ENCODE peak calls at places on chromosomes 5 and 9, in four cellular contexts. One of them, this sample, is unnamed.

GRCh38 chr5:20286512-20286911 is 298.5 kb upstream of the CDH18 start:
- DNase-seq in cardiac fibroblast: peak; percentile 82
- DNase-seq in activated T-cell treated with anti-CD3 and anti-CD28 coated beads, Interleukin-2, amount 50 U/mL, for 48 hours: no peak
- DNase-seq in stimulated activated CD8-positive, alpha-beta memory T cell treated with anti-CD3 and anti-CD28 coated beads, Interleukin-12 subunit alpha, Interleukin-12 subunit beta, amount 100 ng/mL, for 4 hours: no peak
- DNase-seq in this sample: peak; percentile 62

GRCh38 chr9:91681461-91682305 is 258.1 kb upstream of the NFIL3 start:
- DNase-seq in stimulated activated CD8-positive, alpha-beta memory T cell treated with anti-CD3 and anti-CD28 coated beads, Interleukin-12 subunit alpha, Interleukin-12 subunit beta, amount 100 ng/mL, for 4 hours: peak; percentile 18
- DNase-seq in cardiac fibroblast: peak; percentile 70
- DNase-seq in activated T-cell treated with anti-CD3 and anti-CD28 coated beads, Interleukin-2, amount 50 U/mL, for 48 hours: peak; percentile 79
- DNase-seq in this sample: peak; percentile 58

GRCh38 chr9:79895232-79895631 is 323.5 kb downstream of the TLE4 start:
- DNase-seq in cardiac fibroblast: no peak
- DNase-seq in activated T-cell treated with anti-CD3 and anti-CD28 coated beads, Interleukin-2, amount 50 U/mL, for 48 hours: no peak
- DNase-seq in stimulated activated CD8-positive, alpha-beta memory T cell treated with anti-CD3 and anti-CD28 coated beads, Interleukin-12 subunit alpha, Interleukin-12 subunit beta, amount 100 ng/mL, for 4 hours: no peak
- DNase-seq in this sample: no peak

GRCh38 chr9:137025120-137025966 is 2.7 kb downstream of the ABCA2 start:
- DNase-seq in activated T-cell treated with anti-CD3 and anti-CD28 coated beads, Interleukin-2, amount 50 U/mL, for 48 hours: no peak
- DNase-seq in cardiac fibroblast: no peak
- DNase-seq in stimulated activated CD8-positive, alpha-beta memory T cell treated with anti-CD3 and anti-CD28 coated beads, Interleukin-12 subunit alpha, Interleukin-12 subunit beta, amount 100 ng/mL, for 4 hours: no peak
- DNase-seq in this sample: no peak

GRCh38 chr9:116000748-116001329 is 152.8 kb upstream of the PAPPA start:
- DNase-seq in stimulated activated CD8-positive, alpha-beta memory T cell treated with anti-CD3 and anti-CD28 coated beads, Interleukin-12 subunit alpha, Interleukin-12 subunit beta, amount 100 ng/mL, for 4 hours: no peak
- DNase-seq in cardiac fibroblast: peak; percentile 50
- DNase-seq in activated T-cell treated with anti-CD3 and anti-CD28 coated beads, Interleukin-2, amount 50 U/mL, for 48 hours: no peak
- DNase-seq in this sample: no peak

GRCh38 chr5:172078027-172078426 is 71.6 kb upstream of the FBXW11 start:
- DNase-seq in stimulated activated CD8-positive, alpha-beta memory T cell treated with anti-CD3 and anti-CD28 coated beads, Interleukin-12 subunit alpha, Interleukin-12 subunit beta, amount 100 ng/mL, for 4 hours: no peak
- DNase-seq in activated T-cell treated with anti-CD3 and anti-CD28 coated beads, Interleukin-2, amount 50 U/mL, for 48 hours: no peak
- DNase-seq in cardiac fibroblast: no peak
- DNase-seq in this sample: no peak

GRCh38 chr9:35431467-35431866 is 58.4 kb upstream of the RUSC2 start:
- DNase-seq in activated T-cell treated with anti-CD3 and anti-CD28 coated beads, Interleukin-2, amount 50 U/mL, for 48 hours: no peak
- DNase-seq in cardiac fibroblast: no peak
- DNase-seq in stimulated activated CD8-positive, alpha-beta memory T cell treated with anti-CD3 and anti-CD28 coated beads, Interleukin-12 subunit alpha, Interleukin-12 subunit beta, amount 100 ng/mL, for 4 hours: no peak
- DNase-seq in this sample: no peak

GRCh38 chr5:155381654-155382053 is 368.1 kb downstream of the KIF4B start:
- DNase-seq in cardiac fibroblast: no peak
- DNase-seq in stimulated activated CD8-positive, alpha-beta memory T cell treated with anti-CD3 and anti-CD28 coated beads, Interleukin-12 subunit alpha, Interleukin-12 subunit beta, amount 100 ng/mL, for 4 hours: no peak
- DNase-seq in activated T-cell treated with anti-CD3 and anti-CD28 coated beads, Interleukin-2, amount 50 U/mL, for 48 hours: no peak
- DNase-seq in this sample: no peak

GRCh38 chr5:125410501-125411162 is 664.2 kb upstream of the ZNF608 start:
- DNase-seq in stimulated activated CD8-positive, alpha-beta memory T cell treated with anti-CD3 and anti-CD28 coated beads, Interleukin-12 subunit alpha, Interleukin-12 subunit beta, amount 100 ng/mL, for 4 hours: no peak
- DNase-seq in cardiac fibroblast: peak; percentile 89
- DNase-seq in activated T-cell treated with anti-CD3 and anti-CD28 coated beads, Interleukin-2, amount 50 U/mL, for 48 hours: no peak
- DNase-seq in this sample: no peak

GRCh38 chr5:166845044-166845443 is 1446.4 kb upstream of the WWC1 start:
- DNase-seq in stimulated activated CD8-positive, alpha-beta memory T cell treated with anti-CD3 and anti-CD28 coated beads, Interleukin-12 subunit alpha, Interleukin-12 subunit beta, amount 100 ng/mL, for 4 hours: no peak
- DNase-seq in activated T-cell treated with anti-CD3 and anti-CD28 coated beads, Interleukin-2, amount 50 U/mL, for 48 hours: no peak
- DNase-seq in cardiac fibroblast: peak; percentile 10
- DNase-seq in this sample: no peak

GRCh38 chr9:90365646-90366045 is 277.0 kb downstream of the DIRAS2 start:
- DNase-seq in activated T-cell treated with anti-CD3 and anti-CD28 coated beads, Interleukin-2, amount 50 U/mL, for 48 hours: no peak
- DNase-seq in stimulated activated CD8-positive, alpha-beta memory T cell treated with anti-CD3 and anti-CD28 coated beads, Interleukin-12 subunit alpha, Interleukin-12 subunit beta, amount 100 ng/mL, for 4 hours: no peak
- DNase-seq in cardiac fibroblast: no peak
- DNase-seq in this sample: no peak

GRCh38 chr5:62621280-62621679 is 42.7 kb downstream of the LRRC70 start:
- DNase-seq in cardiac fibroblast: no peak
- DNase-seq in stimulated activated CD8-positive, alpha-beta memory T cell treated with anti-CD3 and anti-CD28 coated beads, Interleukin-12 subunit alpha, Interleukin-12 subunit beta, amount 100 ng/mL, for 4 hours: no peak
- DNase-seq in activated T-cell treated with anti-CD3 and anti-CD28 coated beads, Interleukin-2, amount 50 U/mL, for 48 hours: no peak
- DNase-seq in this sample: no peak

GRCh38 chr5:134568761-134569725 is 43.6 kb downstream of the JADE2 start:
- DNase-seq in stimulated activated CD8-positive, alpha-beta memory T cell treated with anti-CD3 and anti-CD28 coated beads, Interleukin-12 subunit alpha, Interleukin-12 subunit beta, amount 100 ng/mL, for 4 hours: no peak
- DNase-seq in activated T-cell treated with anti-CD3 and anti-CD28 coated beads, Interleukin-2, amount 50 U/mL, for 48 hours: no peak
- DNase-seq in cardiac fibroblast: peak; percentile 77
- DNase-seq in this sample: no peak

GRCh38 chr5:102670224-102670836 is 84.8 kb upstream of the PAM start:
- DNase-seq in activated T-cell treated with anti-CD3 and anti-CD28 coated beads, Interleukin-2, amount 50 U/mL, for 48 hours: peak; percentile 18
- DNase-seq in stimulated activated CD8-positive, alpha-beta memory T cell treated with anti-CD3 and anti-CD28 coated beads, Interleukin-12 subunit alpha, Interleukin-12 subunit beta, amount 100 ng/mL, for 4 hours: no peak
- DNase-seq in cardiac fibroblast: peak; percentile 48
- DNase-seq in this sample: peak; percentile 39

This sample was measured in A549.